ENCODE peak calls at places on chromosome 13, in seven cellular contexts. F is psoas muscle; K is CD8-positive, alpha-beta T cell; T is tibial artery; I is A549; D is substantia nigra; Q is trophoblast cell. R is an unnamed sample.

GRCh38 chr13:19864018-19864338 is 529 bp upstream of the ZMYM5 start:
- DNase-seq in T (peak), I (no peak), D (peak), K (peak), Q (peak), F (peak), R (peak)

GRCh38 chr13:19634129-19634740 is 776 bp downstream of the MPHOSPH8 start:
- DNase-seq in K (no peak), Q (peak), I (no peak), F (no peak), T (no peak), D (no peak), R (peak)

GRCh38 chr13:82655518-82655855 is 1226.8 kb downstream of the SLITRK1 start:
- DNase-seq in K (no peak), D (no peak), Q (no peak), I (no peak), F (no peak), T (no peak), R (no peak)

GRCh38 chr13:38135590-38135989 is 214.1 kb upstream of the UFM1 start:
- DNase-seq in Q (no peak), D (no peak), K (no peak), T (no peak), F (no peak), I (no peak), R (no peak)

GRCh38 chr13:21576424-21576823 is 27.5 kb downstream of the MICU2 start:
- DNase-seq in D (no peak), T (no peak), F (no peak), I (no peak), K (no peak), Q (no peak), R (no peak)

GRCh38 chr13:99055286-99056073 is 77.6 kb upstream of the DOCK9 start:
- DNase-seq in Q (no peak), I (no peak), D (no peak), K (no peak), T (no peak), F (no peak), R (no peak)

GRCh38 chr13:52995946-52996345 is 32.7 kb upstream of the OLFM4 start:
- DNase-seq in F (no peak), D (no peak), Q (no peak), T (no peak), I (no peak), K (no peak), R (no peak)

GRCh38 chr13:109857325-109857724 is 70.9 kb upstream of the IRS2 start:
- DNase-seq in K (no peak), I (no peak), F (no peak), Q (peak), D (no peak), T (no peak), R (no peak)

GRCh38 chr13:87669379-87669978 is 1.7 kb upstream of the SLITRK5 start:
- DNase-seq in K (no peak), I (no peak), T (no peak), D (no peak), F (no peak), Q (peak), R (no peak)

GRCh38 chr13:45943965-45944364 is 92.4 kb upstream of the SIAH3 start:
- DNase-seq in Q (peak), I (no peak), D (no peak), F (no peak), T (no peak), K (no peak), R (no peak)

GRCh38 chr13:95111608-95112007 is 189.6 kb downstream of the ABCC4 start:
- DNase-seq in Q (no peak), F (no peak), D (no peak), T (no peak), K (no peak), I (no peak), R (no peak)

GRCh38 chr13:29435125-29435911 is 160.2 kb downstream of the SLC7A1 start:
- DNase-seq in F (no peak), K (no peak), T (no peak), Q (no peak), I (no peak), D (no peak), R (peak)

GRCh38 chr13:39036212-39036611 is 1.7 kb downstream of the PROSER1 start:
- DNase-seq in Q (peak), K (no peak), F (no peak), T (no peak), D (no peak), I (no peak), R (no peak)

GRCh38 chr13:98299243-98299953 is 122.3 kb upstream of the RNF113B start:
- DNase-seq in K (no peak), I (no peak), D (no peak), T (no peak), F (no peak), Q (no peak), R (no peak)

GRCh38 chr13:74886496-74886895 is 595.5 kb downstream of the TBC1D4 start:
- DNase-seq in F (no peak), Q (no peak), K (no peak), I (no peak), T (no peak), D (no peak), R (no peak)

GRCh38 chr13:30307966-30308290 is 577 bp upstream of the KATNAL1 start:
- DNase-seq in I (no peak), T (no peak), Q (no peak), D (no peak), K (no peak), F (no peak), R (no peak)

GRCh38 chr13:39897636-39898035 is 242.2 kb downstream of the COG6 start:
- DNase-seq in K (no peak), I (no peak), Q (no peak), D (no peak), T (no peak), F (no peak), R (no peak)

GRCh38 chr13:81223784-81224501 is 883.0 kb upstream of the SPRY2 start:
- DNase-seq in I (no peak), F (no peak), D (no peak), Q (no peak), K (no peak), T (no peak), R (no peak)

GRCh38 chr13:27797228-27797624 is 4.9 kb downstream of the GSX1 start:
- DNase-seq in K (no peak), I (peak), T (no peak), D (no peak), Q (peak), F (no peak), R (no peak)

GRCh38 chr13:38697628-38698333 is 10.9 kb downstream of the FREM2 start:
- DNase-seq in T (no peak), K (no peak), F (no peak), D (no peak), I (no peak), Q (no peak), R (no peak)

GRCh38 chr13:46296465-46296822 is 84.7 kb downstream of the LRRC63 start:
- DNase-seq in F (no peak), K (no peak), D (no peak), Q (no peak), T (no peak), I (no peak), R (no peak)

GRCh38 chr13:56317839-56318238 is 822.9 kb upstream of the PRR20A start:
- DNase-seq in D (no peak), Q (no peak), F (no peak), K (no peak), I (no peak), T (no peak), R (no peak)

GRCh38 chr13:102912599-102912998 is 66.8 kb downstream of the ERCC5 start:
- DNase-seq in K (no peak), D (no peak), F (no peak), I (no peak), T (no peak), Q (no peak), R (no peak)

DNA sequence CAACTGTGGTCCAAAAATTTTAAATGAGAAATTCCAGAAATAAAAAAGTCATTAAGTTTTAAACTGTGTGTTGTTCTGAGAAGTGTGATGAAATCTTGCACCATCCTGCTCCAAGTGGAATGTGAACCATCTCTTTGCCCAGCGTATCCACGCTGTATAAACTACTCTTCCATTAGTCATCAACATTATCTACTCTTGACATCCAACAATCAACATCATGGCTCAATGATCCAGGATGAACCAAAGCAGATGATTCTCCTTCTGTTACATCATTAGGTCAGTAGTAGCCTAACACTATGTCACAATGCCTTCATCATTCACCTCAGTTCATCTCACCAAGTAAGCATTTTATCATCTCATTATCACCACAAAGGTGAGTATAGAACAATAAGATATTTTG is 55.3 kb downstream of the SUCLA2 start:
- DNase-seq in Q (peak), F (no peak), K (no peak), D (no peak), T (no peak), I (no peak), R (no peak)
- H3K27ac ChIP-seq in Q (no peak), F (no peak), K (no peak), D (no peak), T (no peak), I (no peak), R (no peak)

DNA sequence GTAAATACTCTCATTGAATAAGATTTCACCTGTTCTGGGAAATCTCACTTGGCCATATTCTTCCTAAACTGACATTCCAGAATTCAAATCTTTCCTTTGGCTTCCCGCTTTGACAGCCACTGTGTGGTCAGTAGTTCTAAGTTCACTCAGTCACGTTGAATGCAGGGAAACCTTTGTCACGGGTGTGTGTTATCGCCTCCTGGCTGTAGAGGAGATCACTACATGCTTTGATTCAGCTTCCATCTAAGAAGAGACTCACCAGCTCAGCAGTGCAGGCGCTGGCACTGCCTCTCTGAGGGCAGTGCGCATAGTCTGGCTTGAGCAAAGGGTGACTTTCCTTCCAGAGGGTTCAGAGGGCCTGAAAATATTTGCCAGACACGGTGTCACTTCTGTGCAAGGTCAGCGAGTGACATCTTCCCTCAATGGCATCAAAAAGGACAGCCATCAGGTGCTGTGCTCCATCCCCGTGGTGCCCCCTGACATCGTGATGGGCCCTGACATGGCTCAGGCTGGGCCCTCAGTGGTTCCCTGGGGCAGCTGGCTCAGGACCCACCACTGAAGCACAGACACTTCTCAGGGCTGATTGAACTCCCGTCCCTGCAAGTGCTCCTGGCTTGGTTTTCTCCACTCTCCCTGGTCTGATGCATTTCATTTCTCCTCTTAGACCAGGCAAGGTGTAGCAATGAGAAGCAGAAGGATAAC is 635.4 kb upstream of the ARGLU1 start:
- DNase-seq in I (peak), D (no peak), Q (peak), T (no peak), K (no peak), F (no peak), R (no peak)
- H3K27ac ChIP-seq in I (no peak), D (no peak), Q (no peak), T (no peak), K (no peak), F (peak), R (no peak)

DNA sequence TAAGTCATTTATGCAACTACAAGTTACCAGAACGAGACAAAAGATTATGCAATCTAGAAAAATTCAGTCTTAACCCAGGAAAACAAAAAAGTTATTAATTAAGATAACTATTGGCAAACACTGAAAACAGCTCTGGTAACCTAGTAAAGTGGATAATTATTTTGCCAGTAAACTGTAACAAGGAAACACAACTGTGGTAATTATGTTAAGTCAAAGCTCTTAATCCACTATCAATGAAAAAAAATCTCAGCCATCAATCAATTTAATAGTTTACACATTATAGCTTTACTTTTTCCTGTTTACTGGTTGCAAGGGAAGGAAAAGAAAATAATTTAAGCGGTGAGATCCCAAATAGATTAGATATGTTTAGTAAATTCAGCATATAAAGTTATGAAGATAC is 11.2 kb downstream of the EXOSC8 start:
- DNase-seq in F (no peak), Q (no peak), T (no peak), D (no peak), I (no peak), K (no peak), R (no peak)
- H3K27ac ChIP-seq in F (no peak), Q (no peak), T (no peak), D (no peak), I (no peak), K (no peak), R (no peak)

GRCh38 chr13:49716615-49717014 is 25.3 kb upstream of the EBPL start:
- DNase-seq in I (no peak), K (no peak), D (no peak), F (no peak), T (no peak), Q (peak), R (no peak)

GRCh38 chr13:49714757-49715156 is 23.5 kb upstream of the EBPL start:
- DNase-seq in Q (no peak), F (no peak), T (no peak), I (no peak), D (no peak), K (no peak), R (no peak)

DNA sequence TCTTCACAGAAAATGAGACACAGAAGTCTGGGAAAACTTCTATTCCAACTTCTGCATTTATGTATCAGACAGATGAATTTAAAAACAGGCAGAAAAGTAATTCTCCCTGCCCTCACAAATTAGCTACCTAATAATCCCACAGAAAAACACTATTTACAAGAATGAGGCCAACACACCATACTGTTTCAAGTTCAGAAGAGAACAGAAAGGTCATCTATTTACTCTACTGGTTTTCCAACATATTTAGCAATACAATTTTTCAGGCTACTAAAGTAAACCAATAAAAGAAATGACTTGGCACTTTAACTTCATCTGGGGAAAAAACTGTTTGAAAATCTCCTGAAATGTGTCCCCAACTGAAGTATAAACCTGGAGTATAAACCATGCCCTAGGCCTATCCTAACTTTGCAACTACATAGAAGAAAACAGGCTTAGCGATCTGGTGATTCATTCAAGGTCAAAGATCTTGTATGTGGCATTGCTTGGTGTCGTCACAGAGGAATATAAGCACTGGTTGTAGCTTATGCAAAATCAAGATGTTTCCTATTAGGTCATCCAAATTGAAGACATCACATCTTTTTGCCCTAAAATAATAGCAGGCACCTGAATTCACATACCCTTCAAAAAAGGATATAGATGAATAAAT is 20.1 kb upstream of the EBPL start:
- DNase-seq in D (no peak), K (no peak), Q (peak), F (no peak), T (no peak), I (no peak), R (no peak)
- H3K27ac ChIP-seq in D (no peak), K (no peak), Q (no peak), F (no peak), T (no peak), I (no peak), R (no peak)

R was measured in tibial nerve.